ENCODE peak calls at places on chromosomes 13 and 19, in six cellular contexts. E is H1, Y is H9, Q is neuronal stem cell, C is mesenchymal stem cell, F is trophoblast cell. J is an unnamed sample.

GRCh38 chr13:42865703-42866102 is 84.3 kb downstream of the FAM216B start:
- DNase-seq in F (no peak), Q (no peak), E (no peak), Y (peak; percentile 49), C (peak; percentile 27), J (peak; percentile 42)

GRCh38 chr19:2636897-2637683 is 65.4 kb downstream of the GNG7 start:
- DNase-seq in C (peak; percentile 52), Y (peak; percentile 86), F (peak; percentile 49), Q (peak; percentile 54), E (no peak), J (peak; percentile 31)

GRCh38 chr19:1057185-1057857 is 9.6 kb upstream of the ARHGAP45 start:
- DNase-seq in Y (peak; percentile 43), F (no peak), C (peak; percentile 80), E (no peak), Q (no peak), J (peak; percentile 67)

GRCh38 chr19:13579388-13580060 is 73.2 kb upstream of the CACNA1A start:
- DNase-seq in E (no peak), Y (no peak), C (no peak), F (no peak), Q (no peak), J (peak; percentile 65)

GRCh38 chr13:35771898-35772297 is 295.4 kb upstream of the MAB21L1 start:
- DNase-seq in Y (no peak), C (peak; percentile 34), Q (no peak), E (peak; percentile 3), F (peak; percentile 33), J (peak; percentile 95)

GRCh38 chr19:17214531-17215124 is 529 bp upstream of the USE1 start:
- DNase-seq in F (no peak), Y (no peak), C (no peak), Q (no peak), E (no peak), J (no peak)

GRCh38 chr13:49419292-49419691 is 24.6 kb downstream of the CAB39L start:
- DNase-seq in Q (no peak), C (no peak), Y (no peak), F (no peak), E (no peak), J (peak; percentile 52)

GRCh38 chr13:77061362-77061761 is 34.4 kb upstream of the FBXL3 start:
- DNase-seq in Y (no peak), F (no peak), Q (no peak), C (no peak), E (no peak), J (no peak)

GRCh38 chr13:104936304-104936703 is 1599.2 kb downstream of the EFNB2 start:
- DNase-seq in C (peak; percentile 3), Y (no peak), F (no peak), Q (no peak), E (no peak), J (no peak)

GRCh38 chr13:105846923-105847322 is 688.5 kb downstream of the EFNB2 start:
- DNase-seq in Q (no peak), Y (no peak), E (no peak), C (no peak), F (no peak), J (no peak)

GRCh38 chr13:27638521-27638920 is 16.8 kb downstream of the POLR1D start:
- DNase-seq in F (no peak), Y (no peak), C (peak; percentile 26), Q (no peak), E (no peak), J (peak; percentile 57)

GRCh38 chr13:100491164-100491847 is 97.3 kb downstream of the GGACT start:
- DNase-seq in E (no peak), F (no peak), Y (no peak), Q (no peak), C (peak; percentile 72), J (peak; percentile 63)

GRCh38 chr19:42301646-42302204 is at the start of gene PRR19:
- DNase-seq in Y (no peak), C (no peak), F (peak; percentile 34), E (no peak), Q (no peak), J (no peak)

GRCh38 chr19:8310342-8311055 is 2.3 kb upstream of the CD320 start:
- DNase-seq in E (no peak), F (no peak), Q (no peak), C (no peak), Y (no peak), J (no peak)

GRCh38 chr13:46963874-46964273 is 67.0 kb upstream of the HTR2A start:
- DNase-seq in E (no peak), Q (no peak), C (no peak), F (no peak), Y (no peak), J (no peak)

GRCh38 chr19:10981496-10981895 is 20.7 kb downstream of the SMARCA4 start:
- DNase-seq in C (peak; percentile 60), E (no peak), Y (no peak), F (no peak), Q (no peak), J (peak; percentile 73)

GRCh38 chr13:40537146-40537895 is 129.1 kb downstream of the FOXO1 start:
- DNase-seq in C (no peak), E (no peak), Q (no peak), Y (no peak), F (no peak), J (no peak)

GRCh38 chr19:6602729-6603114 is 11.8 kb upstream of the CD70 start:
- DNase-seq in F (no peak), Y (no peak), E (no peak), C (no peak), Q (no peak), J (no peak)

GRCh38 chr13:79194272-79194671 is 211.8 kb downstream of the RBM26 start:
- DNase-seq in C (no peak), Y (no peak), Q (no peak), F (no peak), E (no peak), J (no peak)

GRCh38 chr19:37941820-37942515 is 35.0 kb downstream of the SIPA1L3 start:
- DNase-seq in C (no peak), Y (no peak), Q (no peak), E (no peak), F (peak; percentile 74), J (no peak)

GRCh38 chr13:80334582-80335260 is 6.2 kb downstream of the SPRY2 start:
- DNase-seq in Q (no peak), C (peak; percentile 64), E (no peak), Y (no peak), F (no peak), J (peak; percentile 43)

GRCh38 chr19:13794388-13794751 is 873 bp upstream of the ZSWIM4 start:
- DNase-seq in E (no peak), Y (no peak), C (peak; percentile 94), F (peak; percentile 35), Q (no peak), J (peak; percentile 96)

GRCh38 chr19:56333506-56333905 is 18.9 kb upstream of the ZSCAN5A start:
- DNase-seq in Q (no peak), F (peak; percentile 42), Y (no peak), C (peak; percentile 70), E (no peak), J (peak; percentile 56)

GRCh38 chr13:59687028-59687427 is 476.7 kb downstream of the DIAPH3 start:
- DNase-seq in C (no peak), Q (no peak), E (no peak), Y (no peak), F (no peak), J (no peak)

GRCh38 chr19:16193466-16193865 is 4.2 kb upstream of the AP1M1 start:
- DNase-seq in C (no peak), E (no peak), F (no peak), Q (no peak), Y (peak; percentile 69), J (no peak)

GRCh38 chr13:91278888-91279287 is 68.6 kb upstream of the MIR17HG start:
- DNase-seq in F (no peak), Q (no peak), E (no peak), C (no peak), Y (no peak), J (no peak)

GRCh38 chr13:20193142-20193923 is 595 bp upstream of the GJB2 start:
- DNase-seq in C (no peak), Q (no peak), F (no peak), E (no peak), Y (no peak), J (no peak)

GRCh38 chr13:39451860-39452301 is 151.1 kb downstream of the LHFPL6 start:
- DNase-seq in E (no peak), Y (no peak), C (peak; percentile 68), Q (no peak), F (no peak), J (peak; percentile 30)

GRCh38 chr19:10826846-10827245 is 9.2 kb downstream of the TMED1 start:
- DNase-seq in C (no peak), E (no peak), Q (no peak), F (no peak), Y (no peak), J (no peak)

DNA sequence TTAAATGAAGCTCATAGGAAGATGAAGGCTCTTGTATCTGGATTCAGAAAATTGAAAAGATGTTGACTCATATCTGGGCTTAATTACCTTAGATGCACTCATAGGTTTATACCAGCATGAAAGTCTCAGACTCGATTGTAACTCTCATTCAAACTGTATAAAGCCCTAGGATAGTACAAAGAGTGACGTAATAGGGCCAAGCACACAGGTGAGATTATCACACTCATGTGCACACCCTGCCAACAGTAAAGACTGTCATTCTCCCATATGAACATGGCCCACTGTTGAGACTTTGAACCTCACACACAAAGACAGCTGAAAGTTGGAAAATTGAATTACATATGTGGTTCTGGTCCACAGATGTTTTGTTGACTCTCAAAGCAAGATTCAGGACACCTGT is 18.0 kb upstream of the ZNF723 start:
- DNase-seq in Q (no peak), F (no peak), C (no peak), E (no peak), Y (no peak), J (no peak)
- H4K91ac ChIP-seq in Q (no peak overlapping the region), F (no peak overlapping the region), C (no peak overlapping the region), E (no peak overlapping the region), Y (no peak overlapping the region), J (no peak overlapping the region)

GRCh38 chr13:74710006-74710405 is 575.8 kb upstream of the KLF12 start:
- DNase-seq in Y (no peak), C (no peak), F (no peak), E (no peak), Q (no peak), J (peak; percentile 4)
- H4K91ac ChIP-seq in Y (no peak overlapping the region), C (no peak overlapping the region), F (no peak overlapping the region), E (no peak overlapping the region), Q (no peak overlapping the region), J (no peak overlapping the region)

DNA sequence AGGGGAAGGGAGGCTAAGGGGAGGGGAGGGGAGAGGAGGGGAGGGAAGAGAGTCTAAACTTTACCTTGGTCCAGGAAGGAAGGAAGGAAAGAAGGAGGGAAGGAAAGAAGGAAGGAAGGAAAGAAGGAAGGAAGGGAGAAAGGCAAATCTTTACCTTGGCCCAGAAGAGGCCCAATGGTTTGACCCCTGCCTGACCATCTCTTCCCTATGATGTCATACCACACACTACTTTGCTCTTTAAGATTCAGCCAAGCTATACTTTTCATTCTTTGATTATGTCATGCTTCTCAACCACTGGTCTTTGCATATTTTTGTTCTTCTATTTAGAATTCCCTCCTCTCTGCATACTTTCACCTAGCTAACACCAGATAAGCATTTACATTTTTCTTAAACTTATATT is 1077.5 kb downstream of the PCDH9 start:
- DNase-seq in C (no peak), E (no peak), Y (no peak), F (no peak), Q (no peak), J (no peak)
- H4K91ac ChIP-seq in C (no peak overlapping the region), E (no peak overlapping the region), Y (no peak overlapping the region), F (no peak overlapping the region), Q (no peak overlapping the region), J (no peak overlapping the region)

DNA sequence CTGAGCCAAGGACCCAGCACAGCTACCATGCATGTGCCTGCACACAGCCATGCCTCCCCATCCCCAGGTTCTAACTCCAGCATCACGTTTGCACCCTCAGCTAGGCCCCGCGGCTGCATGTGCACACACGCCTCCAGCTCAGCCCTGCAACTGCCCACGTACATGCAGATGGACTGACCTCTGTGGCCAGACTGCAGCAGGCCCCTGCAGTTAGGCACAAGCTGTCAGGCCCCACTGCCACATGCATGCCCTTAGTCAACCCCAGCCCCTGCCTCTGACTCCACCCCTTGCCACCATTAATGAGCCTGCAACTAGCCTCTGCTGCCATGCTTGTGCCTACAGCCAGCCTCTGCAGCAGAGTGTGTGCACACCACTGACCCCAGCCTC is 23.1 kb downstream of the SLC6A16 start:
- DNase-seq in Y (no peak), F (no peak), E (no peak), C (no peak), Q (no peak), J (no peak)
- H4K91ac ChIP-seq in Y (no peak overlapping the region), F (no peak overlapping the region), E (no peak overlapping the region), C (no peak overlapping the region), Q (no peak overlapping the region), J (no peak overlapping the region)

J was measured in IMR-90.